ENCODE peak calls at places on chromosome 22, in ten cellular contexts. One of them, this sample, is unnamed.

GRCh38 chr22:30265851-30266444 is 703 bp downstream of the OSM start:
- DNase-seq in stomach: peak
- DNase-seq in dorsolateral prefrontal cortex: no peak
- DNase-seq in fibroblast of the aortic adventitia: no peak
- DNase-seq in cardiac fibroblast: no peak
- DNase-seq in aorta: peak
- DNase-seq in heart left ventricle: peak
- DNase-seq in psoas muscle: no peak
- DNase-seq in neuronal stem cell: no peak
- DNase-seq in GM23338: no peak
- DNase-seq in this sample: peak

GRCh38 chr22:50313600-50313999 is 6.2 kb upstream of the PLXNB2 start:
- DNase-seq in cardiac fibroblast: no peak
- DNase-seq in aorta: no peak
- DNase-seq in GM23338: no peak
- DNase-seq in heart left ventricle: no peak
- DNase-seq in neuronal stem cell: no peak
- DNase-seq in dorsolateral prefrontal cortex: no peak
- DNase-seq in fibroblast of the aortic adventitia: no peak
- DNase-seq in psoas muscle: no peak
- DNase-seq in stomach: no peak
- DNase-seq in this sample: no peak

GRCh38 chr22:38873469-38874411 is 1.7 kb upstream of the CBX6 start:
- DNase-seq in cardiac fibroblast: no peak
- DNase-seq in psoas muscle: no peak
- DNase-seq in GM23338: no peak
- DNase-seq in neuronal stem cell: no peak
- DNase-seq in fibroblast of the aortic adventitia: no peak
- DNase-seq in aorta: no peak
- DNase-seq in dorsolateral prefrontal cortex: no peak
- DNase-seq in stomach: peak
- DNase-seq in heart left ventricle: no peak
- DNase-seq in this sample: no peak

GRCh38 chr22:18024956-18025720 is 777 bp upstream of the MICAL3 start:
- DNase-seq in stomach: no peak
- DNase-seq in neuronal stem cell: no peak
- DNase-seq in heart left ventricle: no peak
- DNase-seq in aorta: no peak
- DNase-seq in psoas muscle: no peak
- DNase-seq in GM23338: no peak
- DNase-seq in dorsolateral prefrontal cortex: no peak
- DNase-seq in cardiac fibroblast: no peak
- DNase-seq in fibroblast of the aortic adventitia: no peak
- DNase-seq in this sample: no peak

GRCh38 chr22:35384567-35384966 is 3.7 kb downstream of the HMOX1 start:
- DNase-seq in cardiac fibroblast: no peak
- DNase-seq in GM23338: no peak
- DNase-seq in heart left ventricle: no peak
- DNase-seq in fibroblast of the aortic adventitia: no peak
- DNase-seq in aorta: no peak
- DNase-seq in stomach: no peak
- DNase-seq in dorsolateral prefrontal cortex: no peak
- DNase-seq in psoas muscle: no peak
- DNase-seq in neuronal stem cell: no peak
- DNase-seq in this sample: no peak

GRCh38 chr22:28894793-28895192 is 11.4 kb downstream of the ZNRF3 start:
- DNase-seq in aorta: no peak
- DNase-seq in fibroblast of the aortic adventitia: no peak
- DNase-seq in GM23338: no peak
- DNase-seq in stomach: no peak
- DNase-seq in dorsolateral prefrontal cortex: no peak
- DNase-seq in psoas muscle: no peak
- DNase-seq in neuronal stem cell: no peak
- DNase-seq in cardiac fibroblast: no peak
- DNase-seq in heart left ventricle: no peak
- DNase-seq in this sample: no peak

GRCh38 chr22:22079404-22080148 is 97.0 kb upstream of the TOP3B start:
- DNase-seq in fibroblast of the aortic adventitia: no peak
- DNase-seq in psoas muscle: no peak
- DNase-seq in neuronal stem cell: no peak
- DNase-seq in cardiac fibroblast: no peak
- DNase-seq in dorsolateral prefrontal cortex: no peak
- DNase-seq in stomach: no peak
- DNase-seq in aorta: no peak
- DNase-seq in GM23338: no peak
- DNase-seq in heart left ventricle: no peak
- DNase-seq in this sample: no peak

GRCh38 chr22:49930596-49931412 is 12.4 kb downstream of the CRELD2 start:
- DNase-seq in stomach: peak
- DNase-seq in heart left ventricle: no peak
- DNase-seq in neuronal stem cell: no peak
- DNase-seq in cardiac fibroblast: peak
- DNase-seq in GM23338: peak
- DNase-seq in aorta: peak
- DNase-seq in dorsolateral prefrontal cortex: peak
- DNase-seq in psoas muscle: peak
- DNase-seq in fibroblast of the aortic adventitia: peak
- DNase-seq in this sample: no peak

GRCh38 chr22:31950226-31950625 is 5.9 kb downstream of the YWHAH start:
- DNase-seq in stomach: no peak
- DNase-seq in dorsolateral prefrontal cortex: peak
- DNase-seq in aorta: no peak
- DNase-seq in heart left ventricle: no peak
- DNase-seq in fibroblast of the aortic adventitia: peak
- DNase-seq in psoas muscle: no peak
- DNase-seq in cardiac fibroblast: no peak
- DNase-seq in neuronal stem cell: no peak
- DNase-seq in GM23338: no peak
- DNase-seq in this sample: no peak

GRCh38 chr22:31953251-31953650 is 8.9 kb downstream of the YWHAH start:
- DNase-seq in fibroblast of the aortic adventitia: no peak
- DNase-seq in neuronal stem cell: no peak
- DNase-seq in stomach: no peak
- DNase-seq in dorsolateral prefrontal cortex: no peak
- DNase-seq in psoas muscle: no peak
- DNase-seq in aorta: no peak
- DNase-seq in GM23338: no peak
- DNase-seq in cardiac fibroblast: no peak
- DNase-seq in heart left ventricle: no peak
- DNase-seq in this sample: no peak

GRCh38 chr22:31952094-31952401 is 7.7 kb downstream of the YWHAH start:
- DNase-seq in aorta: no peak
- DNase-seq in psoas muscle: no peak
- DNase-seq in cardiac fibroblast: no peak
- DNase-seq in dorsolateral prefrontal cortex: no peak
- DNase-seq in stomach: no peak
- DNase-seq in fibroblast of the aortic adventitia: no peak
- DNase-seq in neuronal stem cell: no peak
- DNase-seq in GM23338: no peak
- DNase-seq in heart left ventricle: no peak
- DNase-seq in this sample: no peak

GRCh38 chr22:31952459-31952858 is 8.1 kb downstream of the YWHAH start:
- DNase-seq in dorsolateral prefrontal cortex: no peak
- DNase-seq in psoas muscle: no peak
- DNase-seq in stomach: no peak
- DNase-seq in GM23338: no peak
- DNase-seq in fibroblast of the aortic adventitia: peak
- DNase-seq in heart left ventricle: no peak
- DNase-seq in neuronal stem cell: no peak
- DNase-seq in aorta: no peak
- DNase-seq in cardiac fibroblast: peak
- DNase-seq in this sample: no peak

DNA sequence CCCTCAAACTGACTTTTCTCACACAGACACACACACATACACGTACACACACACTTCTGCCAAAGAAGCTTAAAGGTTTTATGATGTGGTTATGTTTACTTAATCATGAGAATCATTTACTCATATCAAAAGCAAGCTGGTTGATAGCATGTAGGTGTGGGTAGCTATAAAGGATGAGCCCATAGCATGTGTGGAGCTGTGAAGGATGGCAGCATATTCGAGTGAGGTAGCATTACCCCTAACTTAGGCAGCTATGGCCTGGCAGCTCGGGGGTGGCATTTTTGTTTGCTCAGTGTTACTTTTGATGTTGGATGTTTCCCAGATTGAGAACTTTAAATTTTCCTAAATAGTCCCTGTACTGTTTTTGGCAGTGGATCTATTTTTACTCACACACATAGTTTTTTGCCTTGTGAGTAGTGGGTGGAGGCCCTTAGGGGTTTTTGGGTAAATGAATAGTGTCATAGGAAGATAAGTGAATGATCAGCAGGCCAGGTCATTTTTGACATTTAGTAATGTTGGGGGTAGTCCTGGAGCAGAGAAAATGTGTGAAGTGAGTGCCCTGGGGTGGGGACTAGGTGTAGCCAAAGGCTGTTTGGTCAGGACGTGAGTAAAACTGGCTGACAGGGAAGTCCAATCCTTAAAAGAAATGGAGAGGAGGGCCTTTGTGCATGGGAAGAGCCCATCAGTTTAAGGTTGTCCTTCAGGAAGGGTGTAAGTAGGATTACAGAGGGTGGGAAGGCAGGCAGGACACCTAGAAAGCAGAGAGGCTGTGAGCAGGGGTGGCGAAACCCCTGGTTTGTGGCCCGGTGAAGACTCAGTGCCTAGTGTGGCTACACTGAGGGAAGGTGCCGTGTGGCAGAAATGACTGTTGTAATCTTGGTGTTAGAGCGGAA is 7.1 kb downstream of the YWHAH start:
- DNase-seq in heart left ventricle: no peak
- DNase-seq in fibroblast of the aortic adventitia: no peak
- DNase-seq in cardiac fibroblast: no peak
- DNase-seq in aorta: no peak
- DNase-seq in stomach: no peak
- DNase-seq in GM23338: no peak
- DNase-seq in psoas muscle: no peak
- DNase-seq in neuronal stem cell: no peak
- DNase-seq in dorsolateral prefrontal cortex: no peak
- DNase-seq in this sample: no peak
- H3K4me3 ChIP-seq in heart left ventricle: no peak
- H3K4me3 ChIP-seq in fibroblast of the aortic adventitia: peak
- H3K4me3 ChIP-seq in cardiac fibroblast: no peak
- H3K4me3 ChIP-seq in aorta: no peak
- H3K4me3 ChIP-seq in stomach: no peak
- H3K4me3 ChIP-seq in GM23338: no peak
- H3K4me3 ChIP-seq in psoas muscle: no peak
- H3K4me3 ChIP-seq in neuronal stem cell: no peak
- H3K4me3 ChIP-seq in dorsolateral prefrontal cortex: peak
- H3K4me3 ChIP-seq in this sample: peak

DNA sequence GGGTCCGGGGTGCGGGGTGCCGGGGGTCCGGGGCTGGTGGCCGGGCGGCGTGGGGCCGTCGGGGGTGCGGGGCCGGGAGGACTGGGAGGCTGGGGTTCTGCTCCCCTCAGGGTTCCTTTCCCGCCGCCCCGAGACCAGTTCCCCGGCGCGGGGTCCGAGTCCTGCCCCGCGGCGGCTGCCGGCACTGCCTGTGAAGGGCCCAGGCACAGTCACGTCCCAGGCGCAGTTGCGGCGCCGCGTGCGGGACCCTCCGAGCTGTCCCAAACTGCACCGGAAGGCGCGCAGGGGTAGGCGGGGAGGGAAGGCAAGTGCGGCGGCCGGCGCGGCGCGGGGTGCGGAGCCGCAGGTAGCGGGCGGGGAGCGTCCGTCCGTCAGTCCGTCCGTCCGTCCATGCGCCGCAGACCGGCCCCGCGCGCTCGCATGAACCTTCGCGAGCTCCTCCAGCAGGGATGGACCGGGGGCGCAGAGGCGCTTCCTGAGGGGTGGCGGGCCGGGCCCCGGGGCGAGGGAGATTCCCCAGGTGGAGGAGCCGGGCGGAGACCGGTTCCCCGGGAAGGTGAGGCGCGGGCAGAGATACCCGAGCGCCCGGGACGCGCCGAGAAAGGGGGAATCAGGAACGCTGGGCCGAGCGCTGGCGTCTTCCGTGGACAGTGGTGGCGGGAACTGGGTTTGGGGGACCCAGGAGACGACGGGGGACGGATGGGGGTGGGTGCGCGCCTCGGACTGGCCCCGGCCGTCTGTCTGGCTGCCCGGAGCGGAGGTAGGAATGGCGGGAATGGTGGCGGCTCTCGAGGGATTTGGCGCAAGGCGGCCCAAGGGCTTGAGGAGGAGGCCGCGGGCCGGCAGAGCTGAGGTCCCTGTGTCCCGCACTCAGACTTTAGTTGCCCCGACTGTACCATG is 3.1 kb upstream of the ADORA2A start:
- DNase-seq in aorta: no peak
- DNase-seq in neuronal stem cell: no peak
- DNase-seq in heart left ventricle: peak
- DNase-seq in psoas muscle: no peak
- DNase-seq in cardiac fibroblast: no peak
- DNase-seq in stomach: no peak
- DNase-seq in dorsolateral prefrontal cortex: no peak
- DNase-seq in GM23338: peak
- DNase-seq in fibroblast of the aortic adventitia: no peak
- DNase-seq in this sample: no peak
- H3K4me3 ChIP-seq in aorta: no peak
- H3K4me3 ChIP-seq in neuronal stem cell: peak
- H3K4me3 ChIP-seq in heart left ventricle: peak
- H3K4me3 ChIP-seq in psoas muscle: peak
- H3K4me3 ChIP-seq in cardiac fibroblast: peak
- H3K4me3 ChIP-seq in stomach: peak
- H3K4me3 ChIP-seq in dorsolateral prefrontal cortex: peak
- H3K4me3 ChIP-seq in GM23338: peak
- H3K4me3 ChIP-seq in fibroblast of the aortic adventitia: peak
- H3K4me3 ChIP-seq in this sample: peak

GRCh38 chr22:46088541-46089311 is 61.6 kb upstream of the PPARA start:
- DNase-seq in heart left ventricle: peak
- DNase-seq in psoas muscle: peak
- DNase-seq in dorsolateral prefrontal cortex: no peak
- DNase-seq in neuronal stem cell: no peak
- DNase-seq in aorta: peak
- DNase-seq in cardiac fibroblast: peak
- DNase-seq in fibroblast of the aortic adventitia: peak
- DNase-seq in GM23338: no peak
- DNase-seq in stomach: peak
- DNase-seq in this sample: no peak

GRCh38 chr22:46089426-46090041 is 60.8 kb upstream of the PPARA start:
- DNase-seq in aorta: peak
- DNase-seq in cardiac fibroblast: no peak
- DNase-seq in stomach: peak
- DNase-seq in psoas muscle: peak
- DNase-seq in neuronal stem cell: no peak
- DNase-seq in fibroblast of the aortic adventitia: no peak
- DNase-seq in dorsolateral prefrontal cortex: no peak
- DNase-seq in GM23338: no peak
- DNase-seq in heart left ventricle: peak
- DNase-seq in this sample: no peak

GRCh38 chr22:46091277-46091977 is 58.9 kb upstream of the PPARA start:
- DNase-seq in neuronal stem cell: no peak
- DNase-seq in heart left ventricle: peak
- DNase-seq in GM23338: no peak
- DNase-seq in stomach: no peak
- DNase-seq in aorta: peak
- DNase-seq in cardiac fibroblast: no peak
- DNase-seq in dorsolateral prefrontal cortex: no peak
- DNase-seq in fibroblast of the aortic adventitia: peak
- DNase-seq in psoas muscle: peak
- DNase-seq in this sample: no peak

GRCh38 chr22:46090631-46091201 is 59.6 kb upstream of the PPARA start:
- DNase-seq in fibroblast of the aortic adventitia: peak
- DNase-seq in GM23338: no peak
- DNase-seq in cardiac fibroblast: no peak
- DNase-seq in neuronal stem cell: no peak
- DNase-seq in dorsolateral prefrontal cortex: no peak
- DNase-seq in aorta: peak
- DNase-seq in heart left ventricle: no peak
- DNase-seq in stomach: no peak
- DNase-seq in psoas muscle: peak
- DNase-seq in this sample: no peak

DNA sequence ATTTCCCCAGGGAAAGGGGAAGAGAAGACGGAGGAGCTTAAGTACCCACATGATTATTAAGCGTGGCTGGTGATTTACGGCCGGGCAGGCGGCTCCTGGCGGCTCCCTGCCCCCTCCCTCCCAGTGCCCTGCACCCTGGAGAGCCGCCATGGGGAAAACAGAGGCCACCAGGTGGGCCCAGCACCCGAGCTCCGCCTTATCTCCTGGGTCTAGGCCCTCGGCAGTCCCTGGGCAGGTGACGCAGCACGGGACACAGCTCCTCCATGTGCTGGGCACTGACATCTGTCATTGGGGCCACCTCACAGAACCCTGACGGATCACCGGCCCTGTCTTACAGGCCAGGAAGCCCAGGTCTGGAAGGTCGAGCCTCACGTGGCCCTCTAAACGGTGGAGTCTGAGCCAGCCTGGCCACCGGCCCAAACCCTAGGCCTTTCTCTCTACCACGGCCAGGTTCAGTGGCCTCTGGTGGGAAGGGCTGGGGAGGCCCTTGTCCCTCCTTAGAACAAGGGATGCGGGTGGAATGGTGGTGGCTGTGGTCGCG is 60.2 kb upstream of the PPARA start:
- DNase-seq in psoas muscle: peak
- DNase-seq in GM23338: no peak
- DNase-seq in stomach: peak
- DNase-seq in neuronal stem cell: no peak
- DNase-seq in cardiac fibroblast: no peak
- DNase-seq in fibroblast of the aortic adventitia: peak
- DNase-seq in aorta: peak
- DNase-seq in heart left ventricle: peak
- DNase-seq in dorsolateral prefrontal cortex: no peak
- DNase-seq in this sample: no peak
- H3K4me3 ChIP-seq in psoas muscle: peak
- H3K4me3 ChIP-seq in GM23338: no peak
- H3K4me3 ChIP-seq in stomach: no peak
- H3K4me3 ChIP-seq in neuronal stem cell: no peak
- H3K4me3 ChIP-seq in cardiac fibroblast: no peak
- H3K4me3 ChIP-seq in fibroblast of the aortic adventitia: peak
- H3K4me3 ChIP-seq in aorta: no peak
- H3K4me3 ChIP-seq in heart left ventricle: peak
- H3K4me3 ChIP-seq in dorsolateral prefrontal cortex: peak
- H3K4me3 ChIP-seq in this sample: peak

DNA sequence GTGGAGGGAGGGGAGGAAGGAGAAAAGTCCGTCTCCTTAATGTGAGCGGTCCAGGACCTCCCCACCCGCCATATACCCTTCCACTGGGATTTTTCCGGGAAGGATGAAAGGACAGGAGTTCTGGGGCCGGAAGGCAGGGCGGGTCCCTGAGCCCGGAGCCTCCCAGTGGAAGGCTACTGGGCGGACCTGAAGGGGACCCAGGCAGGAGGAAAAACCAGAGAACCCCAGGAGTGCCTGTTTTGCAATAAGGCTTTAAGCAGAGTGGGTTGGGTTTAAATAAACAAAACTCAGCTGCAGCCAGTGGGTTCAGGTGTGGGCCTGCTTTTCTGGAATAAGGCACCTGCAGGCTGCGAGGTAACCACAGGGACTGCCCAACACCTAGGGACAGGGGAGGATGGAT is 1.7 kb upstream of the CELSR1 start:
- DNase-seq in dorsolateral prefrontal cortex: no peak
- DNase-seq in stomach: no peak
- DNase-seq in aorta: no peak
- DNase-seq in GM23338: no peak
- DNase-seq in fibroblast of the aortic adventitia: no peak
- DNase-seq in heart left ventricle: no peak
- DNase-seq in cardiac fibroblast: no peak
- DNase-seq in psoas muscle: no peak
- DNase-seq in neuronal stem cell: no peak
- DNase-seq in this sample: no peak
- H3K4me3 ChIP-seq in dorsolateral prefrontal cortex: no peak
- H3K4me3 ChIP-seq in stomach: no peak
- H3K4me3 ChIP-seq in aorta: no peak
- H3K4me3 ChIP-seq in GM23338: peak
- H3K4me3 ChIP-seq in fibroblast of the aortic adventitia: peak
- H3K4me3 ChIP-seq in heart left ventricle: no peak
- H3K4me3 ChIP-seq in cardiac fibroblast: peak
- H3K4me3 ChIP-seq in psoas muscle: no peak
- H3K4me3 ChIP-seq in neuronal stem cell: no peak
- H3K4me3 ChIP-seq in this sample: peak

This sample was measured in esophagus squamous epithelium.